ENCODE peak calls at places on chromosomes 13 and 19, in nine cellular contexts. I is hepatocyte, R is H9, J is IMR-90, B is HCT116, N is GM23338, Z is SK-N-SH, K is PC-3, S is keratinocyte. H is an unnamed sample.
A peak's percentile ranks its signal among the peaks of the same experiment; 100 is the strongest.

GRCh38 chr19:51783373-51783772 is 11.6 kb upstream of the FPR3 start:
- DNase-seq in I (no peak), R (no peak), J (no peak), B (peak; percentile 26), N (peak; percentile 61), Z (no peak), K (peak; percentile 72), S (no peak), H (no peak)

GRCh38 chr19:14248578-14249011 is 42.6 kb upstream of the ADGRL1 start:
- DNase-seq in I (peak; percentile 84), R (peak; percentile 95), J (no peak), B (no peak), N (peak; percentile 95), Z (peak; percentile 85), K (peak; percentile 43), S (no peak), H (peak; percentile 68)

GRCh38 chr19:47819841-47820244 is 1.9 kb upstream of the CRX start:
- DNase-seq in I (no peak), R (peak; percentile 64), J (no peak), B (no peak), N (peak; percentile 61), Z (no peak), K (no peak), S (no peak), H (no peak)

GRCh38 chr13:36526897-36527296 is 94.6 kb downstream of the CCNA1 start:
- DNase-seq in I (no peak), R (no peak), J (no peak), B (no peak), N (peak; percentile 21), Z (no peak), K (peak; percentile 26), S (no peak), H (no peak)

GRCh38 chr13:101556676-101557121 is 104.2 kb downstream of the ITGBL1 start:
- DNase-seq in I (no peak), R (no peak), J (peak; percentile 7), B (no peak), N (no peak), Z (peak; percentile 17), K (no peak), S (no peak), H (no peak)

GRCh38 chr19:19211499-19212432 is at the start of gene NCAN:
- DNase-seq in I (no peak), R (peak; percentile 47), J (no peak), B (no peak), N (peak; percentile 84), Z (peak; percentile 96), K (no peak), S (no peak), H (peak; percentile 37)

GRCh38 chr13:24747248-24748151 is 16.5 kb upstream of the RNF17 start:
- DNase-seq in I (peak; percentile 40), R (peak; percentile 52), J (no peak), B (no peak), N (peak; percentile 79), Z (no peak), K (no peak), S (no peak), H (no peak)

GRCh38 chr19:10580979-10581631 is 6.0 kb downstream of the AP1M2 start:
- DNase-seq in I (peak; percentile 96), R (peak; percentile 89), J (peak; percentile 90), B (peak; percentile 87), N (peak; percentile 100), Z (peak; percentile 86), K (peak; percentile 98), S (no peak), H (peak; percentile 95)

GRCh38 chr13:81770868-81771505 is 1430.1 kb upstream of the SPRY2 start:
- DNase-seq in I (no peak), R (no peak), J (no peak), B (no peak), N (peak; percentile 30), Z (no peak), K (no peak), S (no peak), H (no peak)

GRCh38 chr13:98525852-98526512 is 50.9 kb downstream of the STK24 start:
- DNase-seq in I (no peak), R (no peak), J (no peak), B (no peak), N (no peak), Z (no peak), K (no peak), S (no peak), H (no peak)

GRCh38 chr19:17086129-17086528 is 10.6 kb downstream of the MYO9B start:
- DNase-seq in I (no peak), R (no peak), J (no peak), B (no peak), N (no peak), Z (no peak), K (no peak), S (no peak), H (peak; percentile 47)
- H4K20me1 ChIP-seq in I (no peaks in the 10 kb centered on the region), R (no peaks in the 10 kb centered on the region), J (peaks cover 82% of the 10 kb centered on the region), B (no peaks in the 10 kb centered on the region), N (peaks cover 22% of the 10 kb centered on the region), Z (peaks cover 61% of the 10 kb centered on the region), K (peaks cover 9% of the 10 kb centered on the region), S (no peaks in the 10 kb centered on the region), H (peaks cover 16% of the 10 kb centered on the region)

GRCh38 chr13:114030666-114031610 is 57.1 kb upstream of the C13orf46 start:
- DNase-seq in I (no peak), R (no peak), J (no peak), B (no peak), N (no peak), Z (no peak), K (no peak), S (no peak), H (no peak)
- H4K20me1 ChIP-seq in I (no peaks in the 10 kb centered on the region), R (no peaks in the 10 kb centered on the region), J (peaks cover 79% of the 10 kb centered on the region), B (no peaks in the 10 kb centered on the region), N (no peaks in the 10 kb centered on the region), Z (peaks cover 37% of the 10 kb centered on the region), K (no peaks in the 10 kb centered on the region), S (peaks cover 4% of the 10 kb centered on the region), H (peaks cover 33% of the 10 kb centered on the region)

GRCh38 chr13:29801102-29801501 is 49.3 kb downstream of the UBL3 start:
- DNase-seq in I (no peak), R (no peak), J (no peak), B (no peak), N (no peak), Z (no peak), K (no peak), S (no peak), H (no peak)

GRCh38 chr13:29802621-29803020 is 47.8 kb downstream of the UBL3 start:
- DNase-seq in I (no peak), R (no peak), J (peak; percentile 32), B (no peak), N (no peak), Z (no peak), K (no peak), S (no peak), H (no peak)

GRCh38 chr13:29801737-29802305 is 48.6 kb downstream of the UBL3 start:
- DNase-seq in I (no peak), R (no peak), J (peak; percentile 20), B (no peak), N (peak; percentile 33), Z (no peak), K (no peak), S (no peak), H (no peak)

GRCh38 chr13:29800687-29801086 is 49.7 kb downstream of the UBL3 start:
- DNase-seq in I (no peak), R (peak; percentile 27), J (no peak), B (no peak), N (peak; percentile 16), Z (no peak), K (no peak), S (no peak), H (no peak)

DNA sequence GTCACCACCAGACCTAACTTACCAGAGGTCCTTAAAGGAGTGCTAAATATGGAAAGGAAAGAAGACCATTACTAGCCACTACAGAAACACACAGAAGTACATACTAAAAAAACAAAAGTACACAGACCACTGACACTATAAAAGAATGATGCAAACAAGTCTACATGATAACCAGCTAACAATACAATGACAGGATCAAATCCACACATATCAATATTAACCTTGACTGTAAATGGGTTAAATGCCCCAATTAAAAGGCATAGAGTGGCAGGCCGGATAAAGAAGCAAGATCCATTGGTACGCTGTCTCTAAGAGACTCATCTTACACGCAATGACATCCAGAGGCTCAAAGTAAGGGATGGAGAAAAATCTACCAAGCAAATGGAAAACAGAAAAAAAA is 47.2 kb downstream of the UBL3 start:
- DNase-seq in I (no peak), R (no peak), J (no peak), B (no peak), N (no peak), Z (no peak), K (no peak), S (no peak), H (no peak)
- H4K20me1 ChIP-seq in I (peaks cover 42% of the 10 kb centered on the region), R (no peaks in the 10 kb centered on the region), J (peaks cover 35% of the 10 kb centered on the region), B (no peaks in the 10 kb centered on the region), N (no peaks in the 10 kb centered on the region), Z (peaks cover 9% of the 10 kb centered on the region), K (peaks cover 8% of the 10 kb centered on the region), S (peaks cover 2% of the 10 kb centered on the region), H (peaks cover 69% of the 10 kb centered on the region)

GRCh38 chr13:97313481-97313880 is 91.3 kb downstream of the MBNL2 start:
- DNase-seq in I (no peak), R (no peak), J (no peak), B (no peak), N (no peak), Z (no peak), K (no peak), S (no peak), H (no peak)

GRCh38 chr13:97318532-97318931 is 96.4 kb downstream of the MBNL2 start:
- DNase-seq in I (no peak), R (no peak), J (peak; percentile 34), B (no peak), N (no peak), Z (no peak), K (no peak), S (no peak), H (no peak)

GRCh38 chr13:97317933-97318332 is 95.8 kb downstream of the MBNL2 start:
- DNase-seq in I (no peak), R (no peak), J (no peak), B (no peak), N (no peak), Z (no peak), K (no peak), S (no peak), H (no peak)

GRCh38 chr13:97319088-97319487 is 97.0 kb downstream of the MBNL2 start:
- DNase-seq in I (no peak), R (no peak), J (peak; percentile 54), B (no peak), N (no peak), Z (no peak), K (no peak), S (no peak), H (no peak)

GRCh38 chr13:97316390-97316789 is 94.3 kb downstream of the MBNL2 start:
- DNase-seq in I (no peak), R (no peak), J (no peak), B (no peak), N (no peak), Z (no peak), K (no peak), S (no peak), H (no peak)
- H4K20me1 ChIP-seq in I (peaks cover 33% of the 10 kb centered on the region), R (no peaks in the 10 kb centered on the region), J (peaks cover 43% of the 10 kb centered on the region), B (no peaks in the 10 kb centered on the region), N (no peaks in the 10 kb centered on the region), Z (peaks cover 14% of the 10 kb centered on the region), K (no peaks in the 10 kb centered on the region), S (no peaks in the 10 kb centered on the region), H (peaks cover 25% of the 10 kb centered on the region)

GRCh38 chr13:72259528-72259927 is 392.5 kb upstream of the DACH1 start:
- DNase-seq in I (no peak), R (no peak), J (no peak), B (no peak), N (no peak), Z (no peak), K (no peak), S (no peak), H (no peak)
- H4K20me1 ChIP-seq in I (no peaks in the 10 kb centered on the region), R (no peaks in the 10 kb centered on the region), J (no peaks in the 10 kb centered on the region), B (no peaks in the 10 kb centered on the region), N (no peaks in the 10 kb centered on the region), Z (no peaks in the 10 kb centered on the region), K (no peaks in the 10 kb centered on the region), S (no peaks in the 10 kb centered on the region), H (no peaks in the 10 kb centered on the region)

GRCh38 chr19:49064029-49064629 is 489 bp downstream of the NTF4 start:
- DNase-seq in I (no peak), R (peak; percentile 68), J (no peak), B (no peak), N (peak; percentile 72), Z (peak; percentile 24), K (no peak), S (no peak), H (peak; percentile 44)
- H4K20me1 ChIP-seq in I (no peaks in the 10 kb centered on the region), R (no peaks in the 10 kb centered on the region), J (no peaks in the 10 kb centered on the region), B (no peaks in the 10 kb centered on the region), N (no peaks in the 10 kb centered on the region), Z (no peaks in the 10 kb centered on the region), K (no peaks in the 10 kb centered on the region), S (no peaks in the 10 kb centered on the region), H (peaks cover 3% of the 10 kb centered on the region)

H was measured in osteoblast.